ENCODE peak calls at places on chromosomes 3 and 15, in four cellular contexts. H is GM12878, P is A549, E is endothelial cell of umbilical vein. N is an unnamed sample.
A peak's percentile ranks its signal among the peaks of the same experiment; 100 is the strongest.

GRCh38 chr15:61654004-61654740 is 406.1 kb downstream of the VPS13C start:
- DNase-seq in H (no peak), E (no peak), P (no peak), N (no peak)

GRCh38 chr3:127457094-127457475 is 133.4 kb downstream of the TPRA1 start:
- DNase-seq in P (no peak), E (peak; percentile 50), H (no peak), N (no peak)

GRCh38 chr3:75140904-75141615 is 523.1 kb upstream of the FRG2C start:
- DNase-seq in H (no peak), E (no peak), P (no peak), N (no peak)

GRCh38 chr3:136838641-136839555 is 20.0 kb downstream of the SLC35G2 start:
- DNase-seq in H (no peak), P (no peak), E (peak; percentile 88), N (peak; percentile 46)

GRCh38 chr3:111548060-111548459 is 6.1 kb downstream of the CD96 start:
- DNase-seq in H (no peak), P (no peak), E (no peak), N (peak; percentile 9)

GRCh38 chr15:43107741-43108140 is 1.9 kb upstream of the UBR1 start:
- DNase-seq in E (no peak), P (no peak), H (no peak), N (peak; percentile 39)

GRCh38 chr15:101613130-101614000 is 38.8 kb downstream of the TM2D3 start:
- DNase-seq in E (no peak), P (no peak), H (no peak), N (no peak)

GRCh38 chr3:187765342-187765741 is 20.1 kb upstream of the BCL6 start:
- DNase-seq in P (no peak), E (peak; percentile 77), H (no peak), N (no peak)

GRCh38 chr3:186361612-186362408 is at the start of gene DGKG:
- DNase-seq in H (no peak), P (peak; percentile 52), E (no peak), N (peak; percentile 88)

GRCh38 chr15:62190257-62190656 is 25.2 kb upstream of the C2CD4B start:
- DNase-seq in E (no peak), H (no peak), P (no peak), N (no peak)

DNA sequence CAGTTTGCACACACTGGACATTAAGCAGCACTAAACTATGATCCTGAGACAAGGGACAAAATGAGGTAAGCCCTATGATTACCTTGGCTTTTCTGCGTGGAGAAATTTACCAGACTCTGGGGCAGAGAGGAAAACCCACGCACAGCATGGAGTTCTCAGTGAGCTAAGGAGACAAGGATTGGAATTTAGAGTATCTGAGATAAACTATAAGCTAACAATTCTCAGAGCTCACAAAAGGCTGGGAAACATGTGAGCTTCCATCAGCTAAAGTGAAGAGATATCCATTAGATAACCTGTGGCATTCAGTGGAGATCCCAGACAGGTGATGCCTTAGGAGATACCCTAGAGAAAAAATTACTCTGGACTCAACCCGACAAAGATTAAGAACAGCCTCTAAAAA is 48.7 kb downstream of the NBEAL2 start:
- DNase-seq in H (no peak), E (no peak), P (no peak), N (no peak)
- TF ChIP-seq MAX in H (no peak), E (no peak), P (no peak), N (no peak)

DNA sequence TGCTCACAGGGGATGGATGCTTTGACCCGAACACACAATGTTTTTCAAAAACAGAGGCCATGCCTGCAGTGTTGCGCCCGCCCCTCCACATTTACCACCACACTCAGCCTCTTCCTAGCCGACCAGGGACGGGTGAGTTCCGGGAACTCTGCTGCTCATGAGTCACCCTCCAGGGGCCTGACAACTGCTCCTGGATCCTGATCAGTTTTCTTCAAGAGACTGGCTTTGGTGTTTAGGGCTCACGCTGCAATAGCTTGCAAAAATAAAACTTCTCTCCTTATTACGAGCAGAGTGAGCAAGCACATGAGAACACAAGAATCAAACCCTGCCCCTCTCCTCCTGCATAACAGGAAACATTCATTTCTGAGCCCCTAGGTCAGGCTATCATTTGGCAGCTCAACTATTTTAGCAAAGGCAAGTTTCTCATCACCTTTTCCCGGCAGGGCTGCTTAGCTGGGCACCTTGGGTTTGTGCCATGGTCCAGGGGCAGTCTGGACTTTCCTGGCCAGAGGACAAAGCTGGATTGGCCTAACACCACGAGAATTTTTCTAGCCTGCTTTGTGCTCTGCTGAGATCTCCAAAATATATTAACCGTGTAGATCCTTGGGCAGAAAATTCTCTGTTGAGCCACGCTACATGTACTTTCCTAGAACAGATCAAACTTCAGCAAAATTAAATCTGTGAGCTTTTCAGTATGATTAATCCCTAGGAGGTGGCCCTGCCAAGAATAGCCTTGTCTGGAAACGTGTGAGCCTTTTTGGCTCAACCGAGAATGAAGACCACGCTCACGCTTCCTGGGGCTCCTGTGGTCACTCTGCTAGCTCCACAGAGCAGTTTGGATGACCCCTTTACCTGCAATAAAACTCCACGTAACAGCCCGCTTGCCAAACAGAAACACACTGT is 52.7 kb upstream of the SPATA12 start:
- DNase-seq in E (peak; percentile 77), P (peak; percentile 21), H (no peak), N (peak; percentile 56)
- TF ChIP-seq MYC in E (no peak), P (no peak), H (no peak), N (no peak)

GRCh38 chr3:161215186-161215585 is 5.9 kb upstream of the NMD3 start:
- DNase-seq in P (no peak), H (no peak), E (no peak), N (no peak)
- TF ChIP-seq CTCF in P (no peak), H (no peak), E (no peak), N (no peak)

DNA sequence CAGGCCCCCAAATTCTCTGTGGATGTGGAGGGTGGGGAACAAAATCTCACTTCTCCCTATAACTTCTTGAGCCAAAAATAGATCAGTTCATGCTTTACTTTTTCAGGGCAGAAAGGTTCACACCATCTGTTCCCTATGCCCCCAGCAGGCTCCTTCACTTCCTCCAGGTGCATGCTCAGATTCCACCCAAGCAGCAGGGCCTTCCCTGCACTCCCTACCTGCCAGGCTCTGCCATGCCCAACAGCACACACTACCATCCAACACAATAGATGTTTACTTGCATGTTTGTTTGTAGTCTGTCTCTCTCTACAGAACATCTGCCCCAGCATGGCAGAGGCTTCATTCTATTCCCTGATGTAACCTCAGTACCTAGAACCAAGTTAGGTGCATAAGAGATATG is 43.3 kb downstream of the GABRB3 start:
- DNase-seq in E (no peak), H (no peak), P (no peak), N (no peak)
- TF ChIP-seq MAX in E (no peak), H (no peak), P (no peak), N (no peak)

GRCh38 chr3:129224984-129225393 is 24.4 kb upstream of the COPG1 start:
- DNase-seq in P (peak; percentile 80), H (no peak), E (peak; percentile 71), N (peak; percentile 86)

GRCh38 chr3:129230311-129231019 is 18.9 kb upstream of the COPG1 start:
- DNase-seq in H (no peak), P (no peak), E (peak; percentile 46), N (peak; percentile 66)

GRCh38 chr3:129231331-129232119 is 17.9 kb upstream of the COPG1 start:
- DNase-seq in P (no peak), E (no peak), H (no peak), N (no peak)

GRCh38 chr3:129226374-129226773 is 23.0 kb upstream of the COPG1 start:
- DNase-seq in E (peak; percentile 92), H (no peak), P (peak; percentile 71), N (no peak)

GRCh38 chr3:129228891-129229585 is 20.4 kb upstream of the COPG1 start:
- DNase-seq in E (peak; percentile 53), H (no peak), P (no peak), N (peak; percentile 26)
- TF ChIP-seq MYC in E (no peak), H (no peak), P (no peak), N (no peak)

GRCh38 chr3:129025108-129025507 is 24.0 kb downstream of the EFCC1 start:
- DNase-seq in E (no peak), P (no peak), H (no peak), N (no peak)

GRCh38 chr3:129025691-129026435 is 24.8 kb downstream of the EFCC1 start:
- DNase-seq in P (no peak), E (no peak), H (no peak), N (no peak)

GRCh38 chr3:129022995-129023332 is 21.9 kb downstream of the EFCC1 start:
- DNase-seq in E (no peak), P (no peak), H (no peak), N (no peak)

GRCh38 chr3:129022114-129022994 is 21.2 kb downstream of the EFCC1 start:
- DNase-seq in E (no peak), P (no peak), H (no peak), N (no peak)

GRCh38 chr3:129023909-129024308 is 22.8 kb downstream of the EFCC1 start:
- DNase-seq in H (no peak), P (peak; percentile 31), E (peak; percentile 52), N (peak; percentile 39)
- TF ChIP-seq CTCF in H (peak; percentile 17), P (peak; percentile 22), E (peak; percentile 47), N (peak; percentile 6)

GRCh38 chr3:13069495-13069894 is 3.7 kb downstream of the IQSEC1 start:
- DNase-seq in H (peak; percentile 42), P (no peak), E (no peak), N (peak; percentile 74)
- TF ChIP-seq MAX in H (no peak), P (no peak), E (no peak), N (peak; percentile 50)